ENCODE peak calls at places on chromosome 7, in five cellular contexts. W, D, H, J and Y are unnamed samples.

GRCh38 chr7:137655804-137656203 is 191.0 kb downstream of the DGKI start:
- DNase-seq in W (no peak), D (no peak), H (no peak), J (no peak), Y (no peak)

GRCh38 chr7:129218514-129219036 is 6.3 kb upstream of the AHCYL2 start:
- DNase-seq in W (peak), D (peak), H (peak), J (peak), Y (peak)

GRCh38 chr7:31816810-31817209 is 129.8 kb downstream of the PPP1R17 start:
- DNase-seq in W (no peak), D (no peak), H (no peak), J (no peak), Y (no peak)

GRCh38 chr7:71801996-71802395 is 610.1 kb downstream of the CALN1 start:
- DNase-seq in W (no peak), D (no peak), H (no peak), J (no peak), Y (no peak)

GRCh38 chr7:3107228-3107763 is 63.6 kb upstream of the CARD11 start:
- DNase-seq in W (no peak), D (no peak), H (no peak), J (no peak), Y (no peak)

GRCh38 chr7:148738737-148739535 is 40.2 kb downstream of the CUL1 start:
- DNase-seq in W (no peak), D (no peak), H (no peak), J (no peak), Y (no peak)

GRCh38 chr7:155448632-155449007 is 9.3 kb upstream of the EN2 start:
- DNase-seq in W (no peak), D (peak), H (no peak), J (peak), Y (peak)

GRCh38 chr7:45129181-45129800 is 17.8 kb upstream of the TBRG4 start:
- DNase-seq in W (no peak), D (no peak), H (no peak), J (no peak), Y (no peak)

GRCh38 chr7:41046221-41046761 is 656.6 kb downstream of the INHBA start:
- DNase-seq in W (no peak), D (no peak), H (peak), J (no peak), Y (no peak)

GRCh38 chr7:150980663-150981062 is 2.5 kb upstream of the KCNH2 start:
- DNase-seq in W (no peak), D (peak), H (no peak), J (peak), Y (no peak)

GRCh38 chr7:142554555-142555532 is 194.4 kb upstream of the PRSS1 start:
- DNase-seq in W (no peak), D (no peak), H (peak), J (no peak), Y (no peak)